ENCODE peak calls at places on chromosomes 6 and 20, in five cellular contexts. E, P, Q, U and Z are unnamed samples.

GRCh38 chr6:100726741-100727140 is 154.4 kb downstream of the ASCC3 start:
- DNase-seq in P (no peak), Q (no peak), U (no peak), E (no peak), Z (no peak)

GRCh38 chr20:12653642-12654041 is 355.1 kb upstream of the SPTLC3 start:
- DNase-seq in E (no peak), Q (no peak), U (no peak), P (no peak), Z (no peak)

GRCh38 chr6:93040375-93040774 is 379.0 kb downstream of the EPHA7 start:
- DNase-seq in E (no peak), P (no peak), U (no peak), Q (no peak), Z (no peak)

GRCh38 chr6:31559958-31560696 is 12.0 kb upstream of the LTA start:
- DNase-seq in P (no peak), E (peak; percentile 37), U (no peak), Q (peak; percentile 89), Z (peak; percentile 94)

GRCh38 chr6:16883414-16883813 is 122.2 kb upstream of the ATXN1 start:
- DNase-seq in U (no peak), Q (no peak), E (no peak), P (no peak), Z (no peak)

GRCh38 chr6:168420706-168421105 is 20.3 kb upstream of the SMOC2 start:
- DNase-seq in P (no peak), Q (no peak), E (no peak), U (no peak), Z (no peak)

GRCh38 chr20:43833511-43834395 is 80.9 kb upstream of the TOX2 start:
- DNase-seq in P (no peak), U (no peak), Q (no peak), E (no peak), Z (no peak)

GRCh38 chr20:41232971-41233926 is 84.3 kb downstream of the ZHX3 start:
- DNase-seq in U (no peak), P (no peak), E (no peak), Q (no peak), Z (no peak)

GRCh38 chr20:54351371-54352136 is 123.8 kb upstream of the DOK5 start:
- DNase-seq in P (no peak), Q (no peak), E (no peak), U (no peak), Z (no peak)

GRCh38 chr6:50699086-50699886 is 14.0 kb upstream of the TFAP2D start:
- DNase-seq in P (no peak), U (no peak), Q (no peak), E (no peak), Z (no peak)

GRCh38 chr20:25058051-25058796 is at the start of gene ACSS1:
- DNase-seq in Q (peak; percentile 93), U (peak; percentile 73), E (peak; percentile 54), P (no peak), Z (peak; percentile 96)

GRCh38 chr6:31877651-31878161 is 1.1 kb downstream of the SLC44A4 start:
- DNase-seq in E (peak; percentile 90), Q (peak; percentile 90), P (no peak), U (no peak), Z (no peak)

GRCh38 chr6:34992353-34992752 is 103.3 kb downstream of the ANKS1A start:
- DNase-seq in P (no peak), U (no peak), E (no peak), Q (no peak), Z (no peak)

GRCh38 chr6:158799051-158799792 is 19.9 kb downstream of the EZR start:
- DNase-seq in P (no peak), U (no peak), Q (no peak), E (peak; percentile 79), Z (no peak)

GRCh38 chr20:35796556-35796955 is 24.7 kb downstream of the PHF20 start:
- DNase-seq in P (no peak), E (no peak), U (peak; percentile 26), Q (no peak), Z (no peak)

GRCh38 chr6:17354700-17355403 is 38.5 kb upstream of the CAP2 start:
- DNase-seq in E (no peak), U (no peak), Q (no peak), P (no peak), Z (no peak)

GRCh38 chr20:63023836-63024571 is 17.2 kb upstream of the BHLHE23 start:
- DNase-seq in Q (peak; percentile 67), E (no peak), P (peak; percentile 20), U (no peak), Z (peak; percentile 44)